ENCODE peak calls at places on chromosomes 5 and 9, in five cellular contexts. One of them, this sample, is unnamed.

GRCh38 chr5:149495673-149496072 is 55.6 kb downstream of the CSNK1A1 start:
- DNase-seq in ELF-1: no peak
- DNase-seq in NCI-H1436: no peak
- DNase-seq in foreskin fibroblast: no peak
- DNase-seq in uterus: no peak
- DNase-seq in this sample: no peak

GRCh38 chr5:154168395-154168794 is 22.1 kb upstream of the GALNT10 start:
- DNase-seq in foreskin fibroblast: peak; percentile 29
- DNase-seq in uterus: no peak
- DNase-seq in NCI-H1436: no peak
- DNase-seq in ELF-1: no peak
- DNase-seq in this sample: no peak

GRCh38 chr5:142683885-142684505 is 1.9 kb downstream of the FGF1 start:
- DNase-seq in foreskin fibroblast: no peak
- DNase-seq in NCI-H1436: no peak
- DNase-seq in uterus: no peak
- DNase-seq in ELF-1: no peak
- DNase-seq in this sample: no peak

GRCh38 chr9:68492801-68493200 is 47.9 kb downstream of the TMEM252 start:
- DNase-seq in uterus: no peak
- DNase-seq in ELF-1: no peak
- DNase-seq in foreskin fibroblast: no peak
- DNase-seq in NCI-H1436: no peak
- DNase-seq in this sample: no peak

GRCh38 chr5:145887217-145887616 is 14.4 kb upstream of the GRXCR2 start:
- DNase-seq in NCI-H1436: no peak
- DNase-seq in ELF-1: no peak
- DNase-seq in foreskin fibroblast: no peak
- DNase-seq in uterus: no peak
- DNase-seq in this sample: peak; percentile 11

GRCh38 chr5:72648511-72648910 is 141.3 kb upstream of the ZNF366 start:
- DNase-seq in NCI-H1436: no peak
- DNase-seq in uterus: peak; percentile 71
- DNase-seq in ELF-1: no peak
- DNase-seq in foreskin fibroblast: peak; percentile 48
- DNase-seq in this sample: no peak

GRCh38 chr5:92548351-92548750 is 1032.7 kb downstream of the NR2F1-AS1 start:
- DNase-seq in NCI-H1436: no peak
- DNase-seq in foreskin fibroblast: peak; percentile 53
- DNase-seq in uterus: no peak
- DNase-seq in ELF-1: no peak
- DNase-seq in this sample: peak; percentile 94

GRCh38 chr5:59036274-59036961 is 453.5 kb downstream of the RAB3C start:
- DNase-seq in ELF-1: no peak
- DNase-seq in uterus: peak; percentile 33
- DNase-seq in NCI-H1436: no peak
- DNase-seq in foreskin fibroblast: peak; percentile 97
- DNase-seq in this sample: peak; percentile 99

GRCh38 chr5:159737263-159737662 is 179.0 kb upstream of the ADRA1B start:
- DNase-seq in foreskin fibroblast: no peak
- DNase-seq in NCI-H1436: no peak
- DNase-seq in ELF-1: no peak
- DNase-seq in uterus: no peak
- DNase-seq in this sample: no peak